ENCODE peak calls at places on chromosome 16, in seven cellular contexts. U is HCT116, L is psoas muscle, D is Panc1, F is right atrium auricular region, N is body of pancreas, Y is NB4. A is an unnamed sample.

GRCh38 chr16:1773703-1774455 is 945 bp upstream of the MRPS34 start:
- DNase-seq in U (no peak), L (peak; percentile 68), D (no peak), F (no peak), N (peak; percentile 52), Y (peak; percentile 56), A (peak; percentile 49)

GRCh38 chr16:17887963-17888362 is 417.2 kb upstream of the XYLT1 start:
- DNase-seq in U (no peak), L (no peak), D (no peak), F (no peak), N (no peak), Y (no peak), A (no peak)

GRCh38 chr16:23423496-23424049 is 29.4 kb downstream of the COG7 start:
- DNase-seq in U (peak; percentile 76), L (peak; percentile 68), D (peak; percentile 86), F (peak; percentile 87), N (peak; percentile 55), Y (no peak), A (peak; percentile 95)

GRCh38 chr16:2816751-2817495 is at the start of gene PRSS21:
- DNase-seq in U (no peak), L (no peak), D (no peak), F (no peak), N (no peak), Y (peak; percentile 76), A (no peak)

GRCh38 chr16:49440156-49441065 is 66.8 kb downstream of the C16orf78 start:
- DNase-seq in U (no peak), L (no peak), D (no peak), F (no peak), N (no peak), Y (no peak), A (no peak)

GRCh38 chr16:2386990-2387389 is 42.3 kb upstream of the CCNF start:
- DNase-seq in U (peak; percentile 3), L (no peak), D (no peak), F (no peak), N (no peak), Y (no peak), A (no peak)

GRCh38 chr16:65846210-65846602 is 520.3 kb upstream of the CDH5 start:
- DNase-seq in U (no peak), L (no peak), D (no peak), F (no peak), N (no peak), Y (no peak), A (no peak)

GRCh38 chr16:89473791-89474414 is 16.5 kb downstream of the ANKRD11 start:
- DNase-seq in U (no peak), L (peak; percentile 35), D (no peak), F (no peak), N (no peak), Y (peak; percentile 81), A (peak; percentile 74)

GRCh38 chr16:81842564-81843242 is 63.6 kb downstream of the PLCG2 start:
- DNase-seq in U (no peak), L (no peak), D (no peak), F (no peak), N (no peak), Y (no peak), A (no peak)

GRCh38 chr16:73215482-73216377 is 167.8 kb upstream of the ZFHX3 start:
- DNase-seq in U (no peak), L (no peak), D (no peak), F (no peak), N (no peak), Y (no peak), A (no peak)

GRCh38 chr16:5315914-5316313 is 218.3 kb upstream of the EEF2KMT start:
- DNase-seq in U (no peak), L (no peak), D (no peak), F (no peak), N (no peak), Y (no peak), A (no peak)

GRCh38 chr16:2152695-2153506 is 2.7 kb upstream of the TRAF7 start:
- DNase-seq in U (no peak), L (no peak), D (no peak), F (no peak), N (peak; percentile 72), Y (peak; percentile 45), A (no peak)

GRCh38 chr16:17318200-17318599 is 152.6 kb downstream of the XYLT1 start:
- DNase-seq in U (no peak), L (no peak), D (no peak), F (no peak), N (peak; percentile 52), Y (peak; percentile 51), A (peak; percentile 35)

GRCh38 chr16:85227262-85227923 is 115.1 kb upstream of the CIBAR2 start:
- DNase-seq in U (no peak), L (no peak), D (no peak), F (no peak), N (no peak), Y (peak; percentile 90), A (no peak)

GRCh38 chr16:64450170-64450569 is 671.7 kb downstream of the CDH11 start:
- DNase-seq in U (no peak), L (no peak), D (no peak), F (no peak), N (no peak), Y (no peak), A (peak; percentile 66)

GRCh38 chr16:29951966-29952365 is 9.9 kb upstream of the TMEM219 start:
- DNase-seq in U (no peak), L (no peak), D (no peak), F (no peak), N (no peak), Y (no peak), A (no peak)

GRCh38 chr16:70665113-70665694 is 18.8 kb downstream of the IL34 start:
- DNase-seq in U (no peak), L (no peak), D (no peak), F (no peak), N (no peak), Y (peak; percentile 9), A (no peak)

GRCh38 chr16:70665806-70666735 is 19.7 kb downstream of the IL34 start:
- DNase-seq in U (no peak), L (no peak), D (no peak), F (no peak), N (no peak), Y (no peak), A (no peak)

GRCh38 chr16:70674221-70675014 is 11.4 kb downstream of the MTSS2 start:
- DNase-seq in U (no peak), L (peak; percentile 38), D (no peak), F (no peak), N (no peak), Y (no peak), A (no peak)

GRCh38 chr16:70664325-70665112 is 18.2 kb downstream of the IL34 start:
- DNase-seq in U (no peak), L (no peak), D (no peak), F (no peak), N (no peak), Y (peak; percentile 10), A (no peak)

GRCh38 chr16:70670175-70670574 is 15.7 kb downstream of the MTSS2 start:
- DNase-seq in U (no peak), L (no peak), D (no peak), F (no peak), N (no peak), Y (no peak), A (no peak)
- H3K4me3 ChIP-seq in U (no peak overlapping the region), L (no peak overlapping the region), D (no peak overlapping the region), F (no peak overlapping the region), N (no peak overlapping the region), Y (no peak overlapping the region), A (no peak overlapping the region)

GRCh38 chr16:88337538-88337937 is 45.2 kb upstream of the ZNF469 start:
- DNase-seq in U (no peak), L (peak; percentile 18), D (no peak), F (no peak), N (no peak), Y (no peak), A (no peak)

GRCh38 chr16:88335150-88335685 is 47.5 kb upstream of the ZNF469 start:
- DNase-seq in U (no peak), L (no peak), D (no peak), F (no peak), N (no peak), Y (no peak), A (peak; percentile 6)

GRCh38 chr16:88338896-88339295 is 43.9 kb upstream of the ZNF469 start:
- DNase-seq in U (no peak), L (peak; percentile 24), D (no peak), F (no peak), N (no peak), Y (no peak), A (no peak)

GRCh38 chr16:88338111-88338510 is 44.6 kb upstream of the ZNF469 start:
- DNase-seq in U (no peak), L (peak; percentile 18), D (no peak), F (no peak), N (no peak), Y (no peak), A (no peak)

GRCh38 chr16:88337021-88337420 is 45.7 kb upstream of the ZNF469 start:
- DNase-seq in U (no peak), L (peak; percentile 7), D (no peak), F (no peak), N (no peak), Y (no peak), A (no peak)
- TF ChIP-seq CTCF in U (no peak), L (no peak), D (no peak), F (no peak), N (no peak), Y (no peak), A (no peak)

GRCh38 chr16:86565181-86565631 is 1.4 kb upstream of the FOXC2 start:
- DNase-seq in U (no peak), L (no peak), D (no peak), F (no peak), N (no peak), Y (no peak), A (no peak)
- H3K4me3 ChIP-seq in U (no peak overlapping the region), L (no peak overlapping the region), D (no peak overlapping the region), F (no peak overlapping the region), N (no peak overlapping the region), Y (no peak overlapping the region), A (no peak overlapping the region)

DNA sequence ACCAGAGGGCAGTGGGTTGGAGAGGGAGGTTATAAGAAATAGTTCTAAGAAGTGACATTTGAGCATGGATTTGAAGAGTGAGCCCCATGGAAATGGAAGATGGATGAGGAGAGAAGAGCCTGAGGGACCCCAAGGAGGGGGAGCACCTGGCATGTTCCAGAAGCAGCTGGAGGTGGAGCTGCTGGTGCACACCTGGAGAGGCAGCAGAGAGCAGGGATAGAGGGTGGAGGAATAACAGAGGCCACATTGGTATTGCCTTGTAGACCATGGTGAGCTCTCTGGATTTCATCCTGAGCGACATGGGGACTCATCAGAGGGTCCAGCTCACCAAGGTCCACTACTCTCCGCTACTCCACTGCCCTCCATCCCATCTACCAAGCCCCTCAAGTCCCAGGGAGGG is 22.3 kb upstream of the KDM8 start:
- DNase-seq in U (no peak), L (no peak), D (no peak), F (no peak), N (no peak), Y (no peak), A (no peak)
- TF ChIP-seq CTCF in U (peak; percentile 56), L (no peak), D (no peak), F (no peak), N (no peak), Y (no peak), A (no peak)

GRCh38 chr16:20844588-20844987 is 38.3 kb downstream of the REXO5 start:
- DNase-seq in U (no peak), L (no peak), D (no peak), F (no peak), N (no peak), Y (no peak), A (no peak)
- H3K4me3 ChIP-seq in U (no peak overlapping the region), L (no peak overlapping the region), D (no peak overlapping the region), F (no peak overlapping the region), N (no peak overlapping the region), Y (no peak overlapping the region), A (no peak overlapping the region)

A was measured in fibroblast of the aortic adventitia.